ENCODE peak calls at places on chromosome X, in ten cellular contexts. O is substantia nigra; Y is HL-60; I is left lung; F is lung; L is tibial artery; N is psoas muscle; J is mammary epithelial cell; W is naive thymus-derived CD4-positive, alpha-beta T cell; V is effector memory CD4-positive, alpha-beta T cell. S is an unnamed sample.
A peak's percentile ranks its signal among the peaks of the same experiment; 100 is the strongest.

GRCh38 chrX:94302446-94302845 is 628.4 kb downstream of the FAM133A start:
- DNase-seq in L (no peak), F (no peak), W (no peak), O (no peak), I (no peak), J (no peak), V (no peak), N (no peak), Y (no peak), S (no peak)

GRCh38 chrX:154840856-154841255 is 6.4 kb upstream of the SMIM9 start:
- DNase-seq in V (no peak), N (no peak), O (no peak), Y (peak; percentile 12), F (no peak), I (no peak), W (no peak), L (no peak), J (peak; percentile 9), S (no peak)

GRCh38 chrX:19059063-19059462 is 63.2 kb downstream of the ADGRG2 start:
- DNase-seq in O (no peak), F (no peak), J (no peak), N (no peak), L (no peak), Y (no peak), W (no peak), V (no peak), I (no peak), S (no peak)

GRCh38 chrX:34300871-34301270 is 168.8 kb upstream of the FAM47A start:
- DNase-seq in V (no peak), O (no peak), I (no peak), F (no peak), Y (peak; percentile 60), W (no peak), J (peak; percentile 12), N (no peak), L (no peak), S (no peak)

GRCh38 chrX:41516995-41517660 is 70.0 kb downstream of the NYX start:
- DNase-seq in J (no peak), I (no peak), V (no peak), W (no peak), F (no peak), O (no peak), Y (no peak), N (no peak), L (no peak), S (no peak)

GRCh38 chrX:31036895-31037294 is 34.9 kb downstream of the FTHL17 start:
- DNase-seq in J (peak; percentile 61), O (no peak), L (peak; percentile 64), Y (peak; percentile 14), N (no peak), V (no peak), I (no peak), W (no peak), F (peak; percentile 56), S (no peak)

GRCh38 chrX:39811391-39811790 is 286.4 kb downstream of the BCOR start:
- DNase-seq in L (peak; percentile 69), Y (no peak), J (no peak), V (no peak), F (no peak), I (no peak), N (peak; percentile 15), W (no peak), O (peak; percentile 12), S (no peak)

GRCh38 chrX:81280148-81280547 is 78.2 kb downstream of the SH3BGRL start:
- DNase-seq in I (no peak), O (no peak), N (no peak), V (no peak), Y (no peak), L (no peak), W (no peak), F (no peak), J (no peak), S (no peak)

GRCh38 chrX:48927125-48927524 is 8.3 kb upstream of the PIM2 start:
- DNase-seq in J (no peak), F (no peak), Y (no peak), V (no peak), W (no peak), N (no peak), I (no peak), L (no peak), O (no peak), S (no peak)

GRCh38 chrX:15405846-15406245 is 21.6 kb upstream of the VEGFD start:
- DNase-seq in I (no peak), N (no peak), W (no peak), V (no peak), Y (no peak), L (no peak), J (no peak), F (no peak), O (no peak), S (no peak)

GRCh38 chrX:123121241-123121640 is 62.8 kb upstream of the GRIA3 start:
- DNase-seq in J (peak; percentile 45), Y (no peak), N (no peak), V (no peak), W (no peak), F (no peak), I (no peak), O (no peak), L (no peak), S (no peak)

GRCh38 chrX:152177052-152177451 is 38.7 kb upstream of the MAGEA10 start:
- DNase-seq in F (no peak), L (no peak), J (no peak), N (no peak), V (no peak), Y (no peak), W (no peak), I (no peak), O (no peak), S (no peak)

GRCh38 chrX:83916525-83916924 is 55.6 kb downstream of the CYLC1 start:
- DNase-seq in Y (peak; percentile 3), V (no peak), L (no peak), N (no peak), W (no peak), F (no peak), O (no peak), I (no peak), J (peak; percentile 6), S (no peak)

GRCh38 chrX:19705196-19705769 is 182.1 kb downstream of the SH3KBP1 start:
- DNase-seq in N (no peak), L (no peak), W (no peak), I (no peak), F (no peak), O (no peak), J (no peak), V (no peak), Y (no peak), S (no peak)

GRCh38 chrX:51614353-51614752 is 4.4 kb downstream of the CENPVL3 start:
- DNase-seq in F (no peak), O (no peak), J (peak; percentile 14), I (no peak), V (no peak), W (no peak), L (no peak), N (no peak), Y (peak; percentile 10), S (no peak)

GRCh38 chrX:27336466-27337091 is 126.6 kb downstream of the PPP4R3C start:
- DNase-seq in W (peak; percentile 19), F (peak; percentile 37), J (peak; percentile 16), O (no peak), V (no peak), L (no peak), N (no peak), I (no peak), Y (peak; percentile 46), S (no peak)

GRCh38 chrX:135591871-135592270 is 71.4 kb downstream of the INTS6L start:
- DNase-seq in J (no peak), Y (no peak), V (no peak), N (no peak), L (no peak), F (no peak), W (no peak), O (no peak), I (no peak), S (no peak)

GRCh38 chrX:17596546-17597205 is 140.6 kb upstream of the SCML1 start:
- DNase-seq in I (no peak), N (no peak), J (no peak), W (no peak), O (no peak), L (no peak), Y (no peak), F (no peak), V (no peak), S (no peak)
- H3K27ac ChIP-seq in I (no peak overlapping the region), N (no peak overlapping the region), J (no peak overlapping the region), W (no peak overlapping the region), O (no peak overlapping the region), L (peak overlapping the region; percentile 75), Y (no peak overlapping the region), F (no peak overlapping the region), V (no peak overlapping the region), S (no peak overlapping the region)

GRCh38 chrX:132041016-132041415 is 17.9 kb downstream of the STK26 start:
- DNase-seq in W (no peak), L (no peak), F (no peak), V (no peak), O (no peak), J (peak; percentile 49), N (no peak), Y (no peak), I (no peak), S (no peak)
- H3K27ac ChIP-seq in W (no peak overlapping the region), L (no peak overlapping the region), F (no peak overlapping the region), V (no peak overlapping the region), O (no peak overlapping the region), J (no peak overlapping the region), N (no peak overlapping the region), Y (no peak overlapping the region), I (no peak overlapping the region), S (no peak overlapping the region)

GRCh38 chrX:136779346-136779781 is 1.4 kb downstream of the ARHGEF6 start:
- DNase-seq in W (no peak), F (no peak), V (no peak), N (no peak), I (no peak), Y (peak; percentile 86), J (no peak), L (no peak), O (no peak), S (no peak)
- H3K27ac ChIP-seq in W (peak overlapping the region; percentile 80), F (peak overlapping the region; percentile 45), V (peak overlapping the region; percentile 69), N (peak overlapping the region; percentile 79), I (peak overlapping the region; percentile 83), Y (peak overlapping the region; percentile 93), J (no peak overlapping the region), L (peak overlapping the region; percentile 72), O (no peak overlapping the region), S (peak overlapping the region; percentile 75)

DNA sequence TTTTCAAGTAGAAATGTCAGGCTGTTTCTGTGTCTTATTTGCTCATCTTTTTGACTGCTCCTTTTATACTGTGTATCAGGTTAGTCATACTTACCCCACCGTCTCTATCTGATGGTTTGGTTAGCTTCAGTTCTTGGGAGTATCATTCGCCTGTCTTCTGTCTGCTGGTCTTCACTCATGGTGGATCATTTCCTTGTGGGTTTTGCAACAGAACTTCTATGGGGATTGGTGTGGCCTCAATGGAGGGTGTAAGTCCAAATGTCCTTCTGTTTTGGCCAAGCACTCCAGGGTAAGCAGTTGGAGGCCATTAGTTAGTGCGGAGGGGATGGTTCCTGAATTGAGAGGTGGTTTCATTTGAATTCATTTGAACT is 7.2 kb downstream of the ABCD1 start:
- DNase-seq in N (no peak), V (no peak), F (no peak), I (no peak), W (no peak), Y (no peak), L (no peak), J (no peak), O (no peak), S (no peak)
- H3K27ac ChIP-seq in N (no peak overlapping the region), V (no peak overlapping the region), F (no peak overlapping the region), I (peak overlapping the region; percentile 50), W (no peak overlapping the region), Y (no peak overlapping the region), L (no peak overlapping the region), J (no peak overlapping the region), O (no peak overlapping the region), S (no peak overlapping the region)